ENCODE peak calls at places on chromosomes 16 and 17, in seven cellular contexts. I is NCI-H2171; Z is substantia nigra; H is mesenteric fat pad; L is thoracic aorta; F is activated T-helper 1 cell treated with anti-CD3 and anti-CD28 coated beads, Interleukin-2, amount 50 U/mL, for 16 hours; R is NCI-H2107. G is an unnamed sample.

GRCh38 chr17:28372203-28372944 is 880 bp downstream of the SARM1 start:
- DNase-seq in F (no peak), Z (no peak), I (peak), H (no peak), L (no peak), R (peak), G (no peak)

GRCh38 chr17:27206447-27206846 is 87.5 kb upstream of the WSB1 start:
- DNase-seq in Z (no peak), F (no peak), H (no peak), L (no peak), R (no peak), I (no peak), G (no peak)

GRCh38 chr16:64092284-64092683 is 1029.6 kb downstream of the CDH11 start:
- DNase-seq in F (no peak), R (no peak), L (no peak), H (no peak), Z (no peak), I (no peak), G (peak)

GRCh38 chr17:49364119-49364518 is 2.1 kb upstream of the ZNF652 start:
- DNase-seq in R (no peak), Z (no peak), H (no peak), F (no peak), L (no peak), I (no peak), G (no peak)

GRCh38 chr17:12693640-12694039 is 27.9 kb downstream of the MYOCD start:
- DNase-seq in L (no peak), I (no peak), R (no peak), F (no peak), H (no peak), Z (no peak), G (no peak)

GRCh38 chr16:17466876-17467275 is 3.9 kb downstream of the XYLT1 start:
- DNase-seq in Z (no peak), L (no peak), R (no peak), H (no peak), F (no peak), I (no peak), G (no peak)

GRCh38 chr17:58968662-58969061 is 138.0 kb downstream of the TRIM37 start:
- DNase-seq in R (no peak), I (no peak), H (no peak), F (no peak), L (no peak), Z (no peak), G (peak)

GRCh38 chr16:5466551-5466950 is 369.0 kb upstream of the EEF2KMT start:
- DNase-seq in H (no peak), R (no peak), F (no peak), Z (no peak), I (no peak), L (no peak), G (no peak)

GRCh38 chr17:79631640-79632431 is 21.0 kb upstream of the RBFOX3 start:
- DNase-seq in F (no peak), I (no peak), R (no peak), Z (no peak), H (peak), L (no peak), G (no peak)

GRCh38 chr17:65931246-65932149 is 260.4 kb downstream of the CEP112 start:
- DNase-seq in L (no peak), H (no peak), Z (no peak), I (no peak), F (no peak), R (no peak), G (peak)

GRCh38 chr16:67800252-67801046 is 5.9 kb downstream of the RANBP10 start:
- DNase-seq in R (no peak), I (no peak), H (no peak), L (no peak), F (no peak), Z (no peak), G (no peak)

GRCh38 chr17:5473906-5474305 is 5.1 kb upstream of the DHX33 start:
- DNase-seq in L (no peak), F (no peak), R (no peak), Z (no peak), H (no peak), I (no peak), G (no peak)

GRCh38 chr16:88928405-88929375 is 48.3 kb downstream of the CBFA2T3 start:
- DNase-seq in R (peak), H (no peak), L (no peak), Z (no peak), I (peak), F (no peak), G (no peak)

GRCh38 chr17:74812109-74812864 is 36.1 kb upstream of the NAT9 start:
- DNase-seq in Z (no peak), H (no peak), I (no peak), F (no peak), R (no peak), L (no peak), G (no peak)

GRCh38 chr16:23836078-23836403 is 258 bp downstream of the PRKCB start:
- DNase-seq in L (no peak), Z (no peak), H (no peak), R (no peak), F (no peak), I (no peak), G (no peak)

GRCh38 chr16:4976079-4976478 is 17.9 kb downstream of the SEC14L5 start:
- DNase-seq in H (no peak), I (no peak), F (no peak), R (no peak), Z (no peak), L (no peak), G (no peak)

G was measured in renal cortical epithelial cell.